ENCODE peak calls at places on chromosomes 6 and 20, in four cellular contexts. One of them, this sample, is unnamed.

GRCh38 chr6:134431306-134431919 is 113.5 kb upstream of the SGK1 start:
- DNase-seq in left ventricle myocardium inferior: no peak
- DNase-seq in substantia nigra: no peak
- DNase-seq in GM12878: no peak
- DNase-seq in this sample: no peak

GRCh38 chr6:109383438-109383940 is 1.2 kb upstream of the CD164 start:
- DNase-seq in substantia nigra: no peak
- DNase-seq in left ventricle myocardium inferior: no peak
- DNase-seq in GM12878: no peak
- DNase-seq in this sample: no peak

GRCh38 chr6:157546366-157546765 is 165.4 kb downstream of the ZDHHC14 start:
- DNase-seq in left ventricle myocardium inferior: no peak
- DNase-seq in GM12878: no peak
- DNase-seq in substantia nigra: no peak
- DNase-seq in this sample: no peak

GRCh38 chr6:163672710-163673109 is 258.2 kb downstream of the QKI start:
- DNase-seq in left ventricle myocardium inferior: no peak
- DNase-seq in GM12878: no peak
- DNase-seq in substantia nigra: no peak
- DNase-seq in this sample: no peak

GRCh38 chr6:30397697-30398096 is 52.7 kb downstream of the RPP21 start:
- DNase-seq in GM12878: no peak
- DNase-seq in substantia nigra: no peak
- DNase-seq in left ventricle myocardium inferior: no peak
- DNase-seq in this sample: no peak

GRCh38 chr20:3246682-3247081 is 7.7 kb upstream of the SLC4A11 start:
- DNase-seq in GM12878: no peak
- DNase-seq in left ventricle myocardium inferior: no peak
- DNase-seq in substantia nigra: no peak
- DNase-seq in this sample: no peak

GRCh38 chr6:2514965-2515543 is 235.7 kb downstream of the MYLK4 start:
- DNase-seq in GM12878: no peak
- DNase-seq in left ventricle myocardium inferior: no peak
- DNase-seq in substantia nigra: no peak
- DNase-seq in this sample: no peak

GRCh38 chr6:139577124-139577800 is 202.8 kb upstream of the CITED2 start:
- DNase-seq in GM12878: no peak
- DNase-seq in left ventricle myocardium inferior: no peak
- DNase-seq in substantia nigra: no peak
- DNase-seq in this sample: no peak

GRCh38 chr6:111423960-111424846 is 58.8 kb downstream of the REV3L start:
- DNase-seq in substantia nigra: peak; percentile 38
- DNase-seq in GM12878: no peak
- DNase-seq in left ventricle myocardium inferior: peak; percentile 24
- DNase-seq in this sample: no peak

GRCh38 chr6:101236709-101237108 is 156.8 kb upstream of the GRIK2 start:
- DNase-seq in substantia nigra: no peak
- DNase-seq in left ventricle myocardium inferior: no peak
- DNase-seq in GM12878: no peak
- DNase-seq in this sample: no peak

GRCh38 chr20:57262244-57263126 is 4.0 kb downstream of the BMP7 start:
- DNase-seq in GM12878: no peak
- DNase-seq in left ventricle myocardium inferior: no peak
- DNase-seq in substantia nigra: no peak
- DNase-seq in this sample: no peak

GRCh38 chr6:24932832-24933231 is 2.9 kb downstream of the RIPOR2 start:
- DNase-seq in substantia nigra: no peak
- DNase-seq in GM12878: no peak
- DNase-seq in left ventricle myocardium inferior: no peak
- DNase-seq in this sample: no peak

GRCh38 chr6:165049362-165049761 is 260.0 kb downstream of the C6orf118 start:
- DNase-seq in GM12878: no peak
- DNase-seq in left ventricle myocardium inferior: no peak
- DNase-seq in substantia nigra: no peak
- DNase-seq in this sample: no peak

GRCh38 chr20:57596998-57597939 is 23.0 kb downstream of the ZBP1 start:
- DNase-seq in GM12878: no peak
- DNase-seq in left ventricle myocardium inferior: peak; percentile 72
- DNase-seq in substantia nigra: peak; percentile 28
- DNase-seq in this sample: peak; percentile 74